ENCODE peak calls at places on chromosomes 7 and 10, in ten cellular contexts. O, D, S, Q, X, M, Y, W, C and B are unnamed samples.

GRCh38 chr10:126315471-126316177 is 72.7 kb downstream of the ADAM12 start:
- DNase-seq in C (no peak), M (no peak), Y (no peak), X (no peak), W (peak), D (no peak), O (no peak), S (peak), Q (peak), B (no peak)

GRCh38 chr7:110943686-110944350 is 147.1 kb upstream of the LRRN3 start:
- DNase-seq in W (no peak), Y (no peak), C (no peak), M (no peak), Q (no peak), O (no peak), X (no peak), D (no peak), S (peak), B (no peak)

GRCh38 chr10:7706534-7707073 is 3.5 kb downstream of the ITIH2 start:
- DNase-seq in X (no peak), M (no peak), S (no peak), C (no peak), D (no peak), W (no peak), O (no peak), Y (no peak), Q (no peak), B (no peak)

GRCh38 chr10:86262671-86263165 is 103.9 kb downstream of the GRID1 start:
- DNase-seq in O (no peak), S (no peak), C (no peak), X (no peak), M (no peak), Q (no peak), D (peak), W (no peak), Y (no peak), B (no peak)

GRCh38 chr10:110436554-110437350 is 61.0 kb upstream of the DUSP5 start:
- DNase-seq in W (no peak), C (no peak), D (no peak), S (no peak), M (no peak), Q (no peak), Y (no peak), X (no peak), O (no peak), B (no peak)

GRCh38 chr7:157872447-157872846 is 535.6 kb downstream of the DNAJB6 start:
- DNase-seq in M (no peak), W (no peak), S (no peak), Y (no peak), X (no peak), C (no peak), D (no peak), Q (no peak), O (no peak), B (no peak)

GRCh38 chr10:71707240-71707789 is 12.3 kb downstream of the C10orf105 start:
- DNase-seq in W (no peak), S (no peak), D (no peak), C (no peak), O (no peak), M (no peak), X (no peak), Y (no peak), Q (no peak), B (no peak)

GRCh38 chr10:11225935-11226334 is 208.3 kb downstream of the CELF2 start:
- DNase-seq in D (no peak), C (no peak), Q (no peak), X (no peak), M (peak), S (no peak), O (peak), Y (no peak), W (no peak), B (no peak)

GRCh38 chr7:50718876-50719275 is 63.8 kb downstream of the GRB10 start:
- DNase-seq in D (no peak), M (no peak), Y (no peak), S (no peak), X (no peak), C (no peak), Q (no peak), O (no peak), W (peak), B (peak)

GRCh38 chr7:117092801-117093200 is 139.5 kb downstream of the ST7 start:
- DNase-seq in W (no peak), O (no peak), S (no peak), M (peak), Q (no peak), Y (no peak), D (no peak), C (no peak), X (no peak), B (no peak)

GRCh38 chr7:34059551-34059840 is 154.2 kb downstream of the BMPER start:
- DNase-seq in S (no peak), O (no peak), C (no peak), Q (no peak), W (no peak), M (no peak), X (no peak), D (no peak), Y (no peak), B (no peak)

GRCh38 chr7:38903057-38903456 is 5.9 kb downstream of the VPS41 start:
- DNase-seq in S (no peak), Y (no peak), W (no peak), Q (no peak), X (no peak), D (peak), O (no peak), M (no peak), C (no peak), B (no peak)

GRCh38 chr7:111756687-111757178 is 194.4 kb upstream of the IMMP2L start:
- DNase-seq in W (no peak), Y (no peak), X (peak), C (peak), Q (peak), S (peak), D (peak), M (peak), O (no peak), B (no peak)

GRCh38 chr7:151016942-151017341 is 7.4 kb downstream of the ATG9B start:
- DNase-seq in X (no peak), D (no peak), Y (no peak), W (no peak), C (no peak), Q (no peak), O (no peak), M (no peak), S (no peak), B (no peak)

GRCh38 chr7:140389445-140389844 is 8.9 kb downstream of the SLC37A3 start:
- DNase-seq in M (no peak), S (no peak), C (peak), W (no peak), Q (no peak), X (no peak), D (no peak), Y (no peak), O (no peak), B (no peak)

GRCh38 chr10:98556061-98556460 is 109.3 kb upstream of the HPS1 start:
- DNase-seq in M (no peak), X (no peak), Q (no peak), Y (no peak), W (no peak), O (no peak), C (no peak), D (no peak), S (peak), B (no peak)

GRCh38 chr7:22675917-22676343 is 51.1 kb upstream of the IL6 start:
- DNase-seq in C (no peak), X (no peak), M (no peak), S (no peak), Q (peak), O (no peak), W (no peak), D (no peak), Y (no peak), B (no peak)

GRCh38 chr10:103734731-103735130 is 120.6 kb downstream of the SH3PXD2A start:
- DNase-seq in S (peak), M (no peak), C (no peak), D (no peak), W (no peak), X (no peak), O (no peak), Y (no peak), Q (no peak), B (no peak)

GRCh38 chr7:95240910-95241309 is 83.4 kb downstream of the PON1 start:
- DNase-seq in O (no peak), W (no peak), S (no peak), M (no peak), X (no peak), D (no peak), Y (no peak), C (no peak), Q (no peak), B (no peak)

GRCh38 chr7:107803009-107803581 is at the start of gene SLC26A3:
- DNase-seq in Y (no peak), M (no peak), W (no peak), C (no peak), S (no peak), Q (no peak), X (no peak), O (no peak), D (no peak), B (no peak)

GRCh38 chr10:32104622-32105509 is 48.6 kb upstream of the KIF5B start:
- DNase-seq in S (peak), Y (no peak), Q (peak), D (no peak), W (no peak), O (no peak), M (no peak), X (no peak), C (no peak), B (no peak)

DNA sequence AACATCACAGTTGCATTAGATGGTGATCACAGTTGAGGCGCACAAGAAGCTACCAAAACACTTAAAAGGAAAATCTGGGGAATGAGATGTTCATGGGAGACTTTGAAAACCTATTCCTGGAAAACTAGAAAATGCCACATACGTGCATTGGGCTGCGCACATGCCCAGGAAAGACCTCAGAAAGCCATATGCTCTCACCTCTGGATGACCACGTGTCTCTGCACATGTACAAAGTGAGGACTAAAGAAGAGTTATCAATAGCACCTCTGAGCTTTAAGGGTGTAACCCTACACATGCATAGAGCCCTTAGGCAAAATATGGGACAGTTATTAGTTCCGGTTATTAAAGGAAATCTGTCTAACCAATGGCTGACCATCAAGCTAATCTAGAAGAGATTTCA is 77.7 kb downstream of the CRPPA start:
- DNase-seq in X (no peak), Q (no peak), S (no peak), Y (no peak), C (no peak), M (no peak), O (no peak), W (no peak), D (no peak), B (no peak)
- H3K27ac ChIP-seq in X (no peak), Q (no peak), S (no peak), Y (no peak), C (no peak), M (no peak), O (no peak), W (no peak), D (no peak), B (no peak)

DNA sequence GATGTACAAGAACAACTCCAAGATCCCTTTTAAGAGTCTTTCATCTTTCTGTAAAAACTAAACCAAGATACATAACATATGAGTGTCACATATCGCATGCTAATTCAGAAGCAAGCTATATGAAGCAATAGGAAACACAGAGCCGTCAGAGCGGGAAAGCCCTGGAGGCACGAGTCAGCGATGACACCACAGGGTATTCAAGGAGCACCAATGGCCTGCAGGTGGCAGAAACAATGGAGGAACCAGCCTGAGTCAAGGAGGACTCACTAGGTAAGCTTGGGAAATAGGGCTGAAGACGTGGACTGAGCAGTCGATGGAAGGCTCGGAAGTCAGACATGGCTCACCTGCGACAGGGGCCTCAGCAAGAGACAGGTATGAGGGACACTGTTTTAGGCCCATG is 214.4 kb downstream of the FAM107B start:
- DNase-seq in C (no peak), X (no peak), D (peak), W (peak), S (peak), M (peak), Y (peak), O (peak), Q (peak), B (peak)
- H3K27ac ChIP-seq in C (no peak), X (no peak), D (no peak), W (peak), S (no peak), M (peak), Y (no peak), O (peak), Q (no peak), B (peak)

GRCh38 chr10:49610735-49611165 is 640 bp downstream of the SLC18A3 start:
- DNase-seq in S (no peak), M (no peak), O (no peak), X (no peak), D (no peak), C (no peak), Y (no peak), W (no peak), Q (no peak), B (no peak)
- H3K27ac ChIP-seq in S (no peak), M (no peak), O (no peak), X (no peak), D (no peak), C (no peak), Y (no peak), W (no peak), Q (no peak), B (no peak)

GRCh38 chr10:4701016-4701415 is 125.0 kb upstream of the AKR1E2 start:
- DNase-seq in M (no peak), S (no peak), X (no peak), O (no peak), Q (no peak), D (no peak), Y (no peak), C (no peak), W (peak), B (no peak)
- H3K27ac ChIP-seq in M (no peak), S (no peak), X (no peak), O (no peak), Q (no peak), D (no peak), Y (no peak), C (no peak), W (peak), B (no peak)

GRCh38 chr7:10239643-10240345 is 733.9 kb upstream of the PHF14 start:
- DNase-seq in M (no peak), O (no peak), C (no peak), Y (no peak), W (no peak), D (no peak), X (no peak), S (no peak), Q (no peak), B (no peak)
- H3K27ac ChIP-seq in M (no peak), O (no peak), C (no peak), Y (no peak), W (no peak), D (no peak), X (no peak), S (no peak), Q (peak), B (no peak)

GRCh38 chr7:30815016-30815854 is 44.0 kb downstream of the MINDY4 start:
- DNase-seq in Q (peak), S (peak), X (no peak), Y (no peak), D (no peak), W (peak), O (no peak), M (no peak), C (no peak), B (no peak)
- H3K27ac ChIP-seq in Q (no peak), S (peak), X (peak), Y (no peak), D (no peak), W (no peak), O (no peak), M (no peak), C (peak), B (no peak)

GRCh38 chr7:122402235-122402634 is 97.7 kb upstream of the FEZF1 start:
- DNase-seq in O (no peak), X (no peak), Y (no peak), M (no peak), S (no peak), W (no peak), D (no peak), Q (no peak), C (no peak), B (no peak)
- H3K27ac ChIP-seq in O (no peak), X (no peak), Y (no peak), M (no peak), S (no peak), W (no peak), D (no peak), Q (no peak), C (no peak), B (no peak)

GRCh38 chr10:28279878-28280277 is 23.0 kb downstream of the MPP7 start:
- DNase-seq in M (no peak), C (no peak), Q (no peak), Y (no peak), W (no peak), S (no peak), O (no peak), X (no peak), D (no peak), B (no peak)
- H3K27ac ChIP-seq in M (no peak), C (no peak), Q (no peak), Y (no peak), W (no peak), S (no peak), O (no peak), X (no peak), D (no peak), B (no peak)

DNA sequence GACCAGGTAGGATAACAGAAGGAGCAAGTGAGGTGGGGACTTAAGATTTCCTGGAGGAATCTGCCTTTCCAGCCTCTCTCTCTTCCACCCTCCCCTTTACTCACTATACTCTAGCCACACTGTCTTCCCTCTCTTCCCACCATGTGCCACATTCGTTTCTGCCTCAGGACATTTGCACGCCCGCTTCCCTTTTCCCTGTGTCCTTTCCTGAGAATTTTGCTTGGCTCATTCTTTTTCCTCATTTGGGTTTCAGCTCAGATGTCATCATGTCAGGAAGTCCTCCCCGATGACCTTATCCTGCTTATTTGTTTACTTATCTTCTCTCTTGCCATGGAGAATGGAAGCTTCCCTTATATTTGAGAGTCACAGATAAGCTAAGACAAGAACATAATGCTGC is 363.8 kb downstream of the PRPF18 start:
- DNase-seq in Y (no peak), O (no peak), M (no peak), C (no peak), S (no peak), X (no peak), D (no peak), Q (no peak), W (no peak), B (no peak)
- H3K27ac ChIP-seq in Y (no peak), O (no peak), M (no peak), C (no peak), S (peak), X (no peak), D (no peak), Q (no peak), W (no peak), B (peak)